ENCODE peak calls at places on chromosomes 3 and 15, in five cellular contexts. X is GM13977, Q is iPS-NIHi11, A is iris pigment epithelial cell, V is NCI-H226. M is an unnamed sample.

GRCh38 chr3:156741935-156742334 is 67.5 kb downstream of the TIPARP start:
- DNase-seq in V (no peak), Q (no peak), X (no peak), A (no peak), M (no peak)

GRCh38 chr15:62393196-62393595 is 228.1 kb upstream of the C2CD4B start:
- DNase-seq in V (no peak), Q (no peak), X (no peak), A (no peak), M (no peak)

GRCh38 chr3:30768703-30769550 is 125.5 kb downstream of the GADL1 start:
- DNase-seq in V (no peak), A (peak; percentile 66), X (peak; percentile 30), Q (peak; percentile 65), M (peak; percentile 44)

GRCh38 chr15:89018235-89018634 is 70.0 kb upstream of the ABHD2 start:
- DNase-seq in A (no peak), Q (no peak), V (no peak), X (no peak), M (no peak)

GRCh38 chr3:127616836-127617605 is 12.0 kb upstream of the PODXL2 start:
- DNase-seq in X (no peak), Q (no peak), V (no peak), A (no peak), M (no peak)

GRCh38 chr3:94336076-94336741 is 273.3 kb downstream of the NSUN3 start:
- DNase-seq in Q (peak; percentile 60), V (peak; percentile 16), A (peak; percentile 65), X (no peak), M (no peak)

GRCh38 chr15:40333922-40334492 is 6.7 kb downstream of the CCDC9B start:
- DNase-seq in X (peak; percentile 49), V (no peak), A (peak; percentile 86), Q (peak; percentile 26), M (no peak)

GRCh38 chr3:18761530-18761929 is 336.4 kb upstream of the SATB1 start:
- DNase-seq in Q (no peak), V (no peak), X (no peak), A (no peak), M (no peak)

GRCh38 chr15:43207024-43207423 is 13.8 kb downstream of the EPB42 start:
- DNase-seq in Q (no peak), V (no peak), X (no peak), A (no peak), M (no peak)

GRCh38 chr3:184227481-184227935 is 1.9 kb upstream of the VWA5B2 start:
- DNase-seq in Q (peak; percentile 82), X (peak; percentile 85), V (no peak), A (no peak), M (no peak)

GRCh38 chr15:63390689-63391088 is 9.0 kb upstream of the CA12 start:
- DNase-seq in V (no peak), X (no peak), A (no peak), Q (no peak), M (no peak)

GRCh38 chr3:194395767-194396527 is 3.1 kb downstream of the GP5 start:
- DNase-seq in X (no peak), A (peak; percentile 48), Q (peak; percentile 64), V (no peak), M (no peak)